ENCODE peak calls at places on chromosome X, in five cellular contexts. A is choroid plexus epithelial cell, C is NCI-H2029 treated with DMSO at 0.1 percent for 48 hours, Z is amygdala, J is M059J. I is an unnamed sample.

GRCh38 chrX:24169211-24169610 is 19.7 kb downstream of the ZFX start:
- DNase-seq in A (no peak), C (no peak), Z (no peak), J (no peak), I (no peak)

GRCh38 chrX:150119323-150119722 is 181.0 kb upstream of the EOLA2 start:
- DNase-seq in A (no peak), C (no peak), Z (no peak), J (no peak), I (no peak)

GRCh38 chrX:320126-320783 is 1.7 kb upstream of the GTPBP6 start:
- DNase-seq in A (peak), C (no peak), Z (no peak), J (no peak), I (no peak)

GRCh38 chrX:54721424-54721823 is 76.6 kb downstream of the ITIH6 start:
- DNase-seq in A (no peak), C (no peak), Z (no peak), J (peak), I (no peak)

GRCh38 chrX:86197815-86198214 is 49.6 kb downstream of the DACH2 start:
- DNase-seq in A (no peak), C (no peak), Z (no peak), J (no peak), I (no peak)

GRCh38 chrX:106898462-106898861 is 4.7 kb downstream of the RIPPLY1 start:
- DNase-seq in A (peak), C (peak), Z (no peak), J (peak), I (no peak)

GRCh38 chrX:49071877-49072711 is 1.7 kb downstream of the PRAF2 start:
- DNase-seq in A (peak), C (no peak), Z (peak), J (no peak), I (peak)

GRCh38 chrX:2627272-2627867 is 63.7 kb upstream of the CD99 start:
- DNase-seq in A (peak), C (no peak), Z (no peak), J (peak), I (no peak)

GRCh38 chrX:108399427-108400165 is 38.6 kb downstream of the COL4A6 start:
- DNase-seq in A (peak), C (no peak), Z (no peak), J (peak), I (no peak)

GRCh38 chrX:1815456-1816175 is 200.8 kb downstream of the ASMT start:
- DNase-seq in A (no peak), C (no peak), Z (no peak), J (no peak), I (no peak)

GRCh38 chrX:40154229-40154852 is 56.6 kb upstream of the BCOR start:
- DNase-seq in A (peak), C (peak), Z (peak), J (peak), I (no peak)

GRCh38 chrX:120456973-120457372 is 12.1 kb downstream of the LAMP2 start:
- DNase-seq in A (peak), C (no peak), Z (no peak), J (peak), I (no peak)

GRCh38 chrX:106672527-106672926 is 54.0 kb upstream of the RNF128 start:
- DNase-seq in A (no peak), C (no peak), Z (no peak), J (no peak), I (no peak)

GRCh38 chrX:33339219-33339618 is 127.9 kb upstream of the DMD start:
- DNase-seq in A (peak), C (no peak), Z (peak), J (no peak), I (peak)